ENCODE peak calls at places on chromosomes 6 and 20, in four cellular contexts. X, Y, U and M are unnamed samples.

GRCh38 chr6:23412770-23413169 is 713.2 kb upstream of the NRSN1 start:
- DNase-seq in U (no peak), Y (no peak), X (no peak), M (no peak)

GRCh38 chr6:28490191-28490890 is 25.3 kb downstream of the GPX6 start:
- DNase-seq in U (no peak), X (peak; percentile 50), Y (peak; percentile 62), M (no peak)

GRCh38 chr6:105714846-105715245 is 312.0 kb upstream of the PREP start:
- DNase-seq in Y (no peak), U (no peak), X (no peak), M (no peak)

GRCh38 chr6:119061215-119061614 is 17.2 kb downstream of the FAM184A start:
- DNase-seq in X (no peak), Y (no peak), U (no peak), M (no peak)

GRCh38 chr6:89952696-89953095 is 58.4 kb downstream of the GJA10 start:
- DNase-seq in X (no peak), Y (no peak), U (no peak), M (no peak)

GRCh38 chr20:25584905-25585704 is at the start of gene NINL:
- DNase-seq in Y (peak; percentile 16), U (no peak), X (peak; percentile 97), M (peak; percentile 87)

GRCh38 chr6:141969201-141969600 is 163.5 kb upstream of the GJE1 start:
- DNase-seq in X (no peak), Y (no peak), U (no peak), M (no peak)

GRCh38 chr6:21753571-21754108 is 160.1 kb downstream of the SOX4 start:
- DNase-seq in Y (no peak), X (no peak), U (no peak), M (no peak)

GRCh38 chr20:23255658-23256385 is 94.8 kb upstream of the NXT1 start:
- DNase-seq in U (no peak), Y (no peak), X (no peak), M (no peak)

GRCh38 chr6:11393713-11394627 is 143.6 kb upstream of the TMEM170B start:
- DNase-seq in X (no peak), U (no peak), Y (no peak), M (no peak)

GRCh38 chr6:111972714-111973678 is 80.9 kb upstream of the CCN6 start:
- DNase-seq in U (no peak), X (peak; percentile 36), Y (no peak), M (no peak)

GRCh38 chr6:53095270-53095669 is 30.1 kb downstream of the FBXO9 start:
- DNase-seq in X (no peak), Y (no peak), U (no peak), M (no peak)

GRCh38 chr6:163288066-163288465 is 126.5 kb upstream of the QKI start:
- DNase-seq in U (no peak), X (no peak), Y (no peak), M (no peak)

GRCh38 chr20:40233401-40233800 is 455.6 kb downstream of the MAFB start:
- DNase-seq in Y (no peak), U (no peak), X (no peak), M (no peak)

GRCh38 chr6:140846518-140847277 is 1286.0 kb upstream of the GJE1 start:
- DNase-seq in U (no peak), Y (no peak), X (no peak), M (no peak)

GRCh38 chr6:7697820-7698623 is 27.9 kb upstream of the BMP6 start:
- DNase-seq in U (no peak), X (no peak), Y (peak; percentile 64), M (no peak)

GRCh38 chr20:44204156-44204831 is 6.3 kb downstream of the OSER1 start:
- DNase-seq in U (no peak), X (no peak), Y (peak; percentile 34), M (no peak)

GRCh38 chr20:21099653-21100589 is 6.2 kb downstream of the LINC00237 start:
- DNase-seq in X (peak; percentile 59), Y (peak; percentile 30), U (no peak), M (peak; percentile 60)

GRCh38 chr6:37285861-37286311 is 27.9 kb upstream of the TMEM217 start:
- DNase-seq in Y (no peak), U (no peak), X (no peak), M (no peak)

GRCh38 chr6:115901896-115902295 is 158.8 kb downstream of the FRK start:
- DNase-seq in Y (no peak), U (no peak), X (no peak), M (no peak)

GRCh38 chr20:41643504-41643938 is 25.3 kb upstream of the CHD6 start:
- DNase-seq in U (no peak), Y (peak; percentile 93), X (no peak), M (no peak)

GRCh38 chr6:143405381-143406154 is 44.9 kb downstream of the ADAT2 start:
- DNase-seq in X (no peak), Y (no peak), U (no peak), M (no peak)

GRCh38 chr6:158959552-158959951 is 40.5 kb downstream of the RSPH3 start:
- DNase-seq in X (no peak), U (no peak), Y (no peak), M (no peak)

GRCh38 chr6:124022641-124023040 is 219.0 kb downstream of the NKAIN2 start:
- DNase-seq in X (no peak), U (no peak), Y (no peak), M (no peak)
- TF ChIP-seq USF1 in X (no peak), U (no peak), Y (no peak), M (no peak)

GRCh38 chr6:135314543-135314942 is 133.4 kb downstream of the MYB start:
- DNase-seq in Y (no peak), X (no peak), U (no peak), M (no peak)

GRCh38 chr6:135306166-135306565 is 125.1 kb downstream of the MYB start:
- DNase-seq in U (no peak), Y (no peak), X (no peak), M (no peak)

GRCh38 chr6:135310291-135310690 is 129.2 kb downstream of the MYB start:
- DNase-seq in Y (no peak), X (no peak), U (no peak), M (no peak)

GRCh38 chr6:135306740-135307420 is 125.8 kb downstream of the MYB start:
- DNase-seq in U (no peak), Y (peak; percentile 85), X (no peak), M (no peak)

GRCh38 chr6:135311446-135312200 is 130.5 kb downstream of the MYB start:
- DNase-seq in X (no peak), U (no peak), Y (no peak), M (no peak)
- TF ChIP-seq USF1 in X (no peak), U (no peak), Y (no peak), M (no peak)

DNA sequence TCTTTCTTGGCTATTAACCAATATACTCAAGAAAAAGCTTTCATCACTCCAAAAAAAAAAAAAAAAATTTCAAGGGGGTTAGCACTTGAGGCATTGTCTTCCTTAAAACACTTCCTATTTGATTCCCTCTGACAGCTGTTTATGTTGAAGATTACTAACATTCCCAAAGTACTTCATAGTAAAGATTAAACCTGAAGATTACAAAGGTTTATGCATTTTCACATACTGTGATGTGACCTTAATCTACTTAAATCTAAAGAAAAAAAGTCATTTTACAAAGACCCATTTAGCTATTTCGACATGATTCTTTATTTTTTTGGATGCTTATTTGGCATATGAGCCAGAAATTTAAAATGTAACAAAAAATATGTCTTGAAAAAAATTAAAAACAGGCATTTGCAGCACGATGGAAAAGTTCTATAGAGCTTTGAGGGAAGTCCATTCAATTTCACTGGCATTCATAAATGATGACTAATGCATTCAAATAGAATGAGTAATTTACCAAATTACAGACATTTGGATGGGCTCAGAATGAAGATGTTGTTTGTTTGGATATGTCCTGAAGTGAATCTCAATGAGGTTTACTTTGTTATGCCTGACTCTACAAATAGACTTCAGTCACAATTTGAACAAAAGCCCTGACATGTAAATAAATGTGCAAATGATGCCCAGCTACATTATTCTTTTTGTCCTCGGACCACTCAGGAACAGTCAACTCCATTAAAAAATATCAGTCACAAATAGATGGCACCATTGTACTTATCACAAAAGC is 674.6 kb upstream of the MARCKS start:
- DNase-seq in X (no peak), U (no peak), Y (no peak), M (no peak)
- TF ChIP-seq USF1 in X (no peak), U (no peak), Y (no peak), M (no peak)

GRCh38 chr6:44053760-44054556 is 73.3 kb downstream of the MRPL14 start:
- DNase-seq in Y (no peak), X (no peak), U (no peak), M (no peak)
- TF ChIP-seq USF1 in Y (no peak), X (no peak), U (no peak), M (no peak)

GRCh38 chr6:125886914-125887313 is 69.7 kb upstream of the HINT3 start:
- DNase-seq in Y (no peak), U (no peak), X (no peak), M (no peak)

GRCh38 chr6:125887372-125887771 is 69.2 kb upstream of the HINT3 start:
- DNase-seq in U (no peak), X (no peak), Y (no peak), M (no peak)

GRCh38 chr6:125884656-125885055 is 71.9 kb upstream of the HINT3 start:
- DNase-seq in U (no peak), Y (no peak), X (no peak), M (no peak)

DNA sequence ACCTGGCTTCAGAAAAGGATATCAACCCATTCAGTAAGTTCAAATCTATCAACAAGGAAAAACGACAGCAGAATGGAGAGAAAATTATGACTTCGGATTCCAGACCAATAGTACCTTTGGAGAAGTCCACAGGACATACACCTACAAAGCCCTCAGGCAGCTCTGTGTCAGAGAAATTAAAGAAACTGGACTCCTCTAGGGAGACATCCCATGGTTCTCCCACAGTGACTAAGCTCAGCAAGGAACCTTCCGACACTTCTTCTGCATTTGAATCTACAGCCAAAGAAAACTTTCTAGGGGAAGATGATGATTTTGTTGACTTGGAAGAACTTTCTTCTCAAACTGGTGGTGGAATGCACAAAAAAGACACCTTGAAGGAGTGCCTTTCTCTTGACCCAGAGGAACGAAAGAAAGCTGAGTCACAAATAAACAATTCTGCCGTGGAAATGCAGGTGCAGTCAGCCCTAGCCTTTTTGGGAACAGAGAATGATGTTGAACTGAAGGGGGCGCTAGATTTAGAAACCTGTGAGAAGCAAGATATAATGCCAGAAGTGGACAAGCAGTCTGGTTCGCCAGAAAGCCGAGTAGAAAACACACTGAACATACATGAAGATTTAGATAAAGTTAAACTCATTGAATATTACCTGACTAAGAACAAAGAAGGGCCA is 67.4 kb upstream of the HINT3 start:
- DNase-seq in U (no peak), Y (peak; percentile 76), X (no peak), M (peak; percentile 24)
- TF ChIP-seq USF1 in U (no peak), Y (no peak), X (no peak), M (no peak)

DNA sequence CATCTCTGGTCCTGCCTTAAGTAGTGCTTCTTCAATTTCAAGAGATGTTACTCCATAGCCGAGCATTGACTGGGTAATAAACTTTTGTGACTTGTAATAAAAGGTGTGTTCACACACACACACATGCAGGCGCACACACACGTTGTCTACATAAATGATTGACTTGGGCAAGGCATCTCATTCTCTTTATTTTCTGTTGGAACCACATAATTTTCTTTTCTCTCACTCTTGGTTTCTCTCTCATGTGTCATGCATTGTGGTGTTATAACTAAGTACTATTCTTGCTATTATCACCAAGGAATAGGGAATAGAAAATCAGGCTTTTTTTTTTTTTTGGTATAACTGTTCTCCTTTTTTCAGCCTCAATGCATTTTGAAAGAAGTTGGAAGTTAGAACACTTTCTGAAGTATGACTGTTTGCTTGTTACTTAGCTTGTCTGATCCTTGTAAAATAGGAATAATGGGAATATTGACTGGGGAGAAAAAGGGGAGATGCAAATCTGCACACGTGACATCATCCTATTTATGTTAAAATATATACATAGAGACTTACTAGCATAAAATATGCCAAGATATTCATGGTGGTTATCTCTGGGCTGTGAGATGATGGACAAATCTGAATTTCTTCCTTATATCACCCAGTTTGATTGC is 26.1 kb upstream of the CD83 start:
- DNase-seq in U (no peak), Y (no peak), X (no peak), M (no peak)
- TF ChIP-seq USF1 in U (no peak), Y (no peak), X (no peak), M (no peak)